ENCODE peak calls at places on chromosomes 7 and 10, in four cellular contexts. One of them, this sample, is unnamed. For H3K27me3, the result is how much of the 10 kb centered on the place peaks cover.

GRCh38 chr10:124417846-124418725 is 637 bp downstream of the OAT start:
- DNase-seq in GM12878: no peak
- DNase-seq in HepG2: peak
- DNase-seq in H1: peak
- DNase-seq in this sample: no peak

GRCh38 chr7:101974365-101974764 is 156.9 kb downstream of the CUX1 start:
- DNase-seq in HepG2: no peak
- DNase-seq in GM12878: no peak
- DNase-seq in H1: no peak
- DNase-seq in this sample: no peak

GRCh38 chr7:44101966-44102845 is 1.9 kb upstream of the AEBP1 start:
- DNase-seq in GM12878: no peak
- DNase-seq in HepG2: no peak
- DNase-seq in H1: no peak
- DNase-seq in this sample: no peak

GRCh38 chr10:71773221-71773971 is at the start of gene VSIR:
- DNase-seq in H1: peak
- DNase-seq in GM12878: peak
- DNase-seq in HepG2: peak
- DNase-seq in this sample: no peak

GRCh38 chr7:158094046-158094445 is 493.6 kb downstream of the PTPRN2 start:
- DNase-seq in H1: peak
- DNase-seq in GM12878: no peak
- DNase-seq in HepG2: no peak
- DNase-seq in this sample: no peak

GRCh38 chr7:47335071-47335470 is 246.8 kb downstream of the TNS3 start:
- DNase-seq in HepG2: no peak
- DNase-seq in H1: no peak
- DNase-seq in GM12878: no peak
- DNase-seq in this sample: no peak

GRCh38 chr7:92623544-92623943 is 33.4 kb upstream of the FAM133B start:
- DNase-seq in GM12878: no peak
- DNase-seq in HepG2: no peak
- DNase-seq in H1: no peak
- DNase-seq in this sample: no peak

GRCh38 chr7:77811895-77812685 is 13.5 kb downstream of the PHTF2 start:
- DNase-seq in H1: no peak
- DNase-seq in GM12878: no peak
- DNase-seq in HepG2: peak
- DNase-seq in this sample: no peak

GRCh38 chr7:38600746-38601145 is 30.4 kb downstream of the AMPH start:
- DNase-seq in HepG2: no peak
- DNase-seq in GM12878: no peak
- DNase-seq in H1: no peak
- DNase-seq in this sample: no peak

GRCh38 chr10:119412244-119412750 is 130.2 kb downstream of the RGS10 start:
- DNase-seq in GM12878: no peak
- DNase-seq in HepG2: no peak
- DNase-seq in H1: no peak
- DNase-seq in this sample: no peak

GRCh38 chr10:72241853-72242252 is 25.8 kb upstream of the ASCC1 start:
- DNase-seq in GM12878: no peak
- DNase-seq in HepG2: no peak
- DNase-seq in H1: no peak
- DNase-seq in this sample: no peak

GRCh38 chr10:70320751-70321150 is 36.9 kb upstream of the NPFFR1 start:
- DNase-seq in HepG2: no peak
- DNase-seq in GM12878: no peak
- DNase-seq in H1: no peak
- DNase-seq in this sample: no peak

GRCh38 chr7:25860206-25860881 is 291.7 kb upstream of the NFE2L3 start:
- DNase-seq in GM12878: no peak
- DNase-seq in H1: peak
- DNase-seq in HepG2: no peak
- DNase-seq in this sample: no peak

GRCh38 chr10:113612154-113612553 is 51.7 kb downstream of the NRAP start:
- DNase-seq in HepG2: no peak
- DNase-seq in GM12878: no peak
- DNase-seq in H1: no peak
- DNase-seq in this sample: no peak

GRCh38 chr7:79308176-79308575 is 145.3 kb downstream of the MAGI2 start:
- DNase-seq in H1: no peak
- DNase-seq in GM12878: no peak
- DNase-seq in HepG2: peak
- DNase-seq in this sample: no peak

GRCh38 chr10:71213761-71214440 is 1.5 kb downstream of the UNC5B start:
- DNase-seq in HepG2: no peak
- DNase-seq in H1: no peak
- DNase-seq in GM12878: no peak
- DNase-seq in this sample: no peak

GRCh38 chr7:130909161-130909836 is 175.3 kb upstream of the KLF14 start:
- DNase-seq in GM12878: no peak
- DNase-seq in H1: no peak
- DNase-seq in HepG2: no peak
- DNase-seq in this sample: no peak

GRCh38 chr7:28638914-28639313 is 226.6 kb downstream of the CREB5 start:
- DNase-seq in H1: no peak
- DNase-seq in GM12878: no peak
- DNase-seq in HepG2: no peak
- DNase-seq in this sample: no peak

GRCh38 chr7:122850528-122850927 is 35.7 kb downstream of the CADPS2 start:
- DNase-seq in H1: no peak
- DNase-seq in HepG2: no peak
- DNase-seq in GM12878: no peak
- DNase-seq in this sample: no peak

GRCh38 chr10:123038782-123039631 is 30.2 kb downstream of the ACADSB start:
- DNase-seq in H1: no peak
- DNase-seq in GM12878: no peak
- DNase-seq in HepG2: peak
- DNase-seq in this sample: no peak

GRCh38 chr7:36040679-36041078 is 112.4 kb upstream of the EEPD1 start:
- DNase-seq in GM12878: no peak
- DNase-seq in H1: no peak
- DNase-seq in HepG2: no peak
- DNase-seq in this sample: no peak

GRCh38 chr10:86364551-86365345 is 1.8 kb downstream of the GRID1 start:
- DNase-seq in GM12878: no peak
- DNase-seq in H1: peak
- DNase-seq in HepG2: no peak
- DNase-seq in this sample: peak

GRCh38 chr7:29109815-29110385 is 36.4 kb downstream of the CPVL start:
- DNase-seq in HepG2: no peak
- DNase-seq in GM12878: no peak
- DNase-seq in H1: no peak
- DNase-seq in this sample: no peak

GRCh38 chr7:27046854-27047549 is 48.8 kb downstream of the HOXA1 start:
- DNase-seq in H1: no peak
- DNase-seq in GM12878: no peak
- DNase-seq in HepG2: no peak
- DNase-seq in this sample: no peak

GRCh38 chr7:111855842-111856227 is 293.5 kb upstream of the IMMP2L start:
- DNase-seq in GM12878: no peak
- DNase-seq in HepG2: no peak
- DNase-seq in H1: no peak
- DNase-seq in this sample: no peak

GRCh38 chr7:270351-270983 is 19.5 kb upstream of the FOXL3 start:
- DNase-seq in GM12878: no peak
- DNase-seq in HepG2: no peak
- DNase-seq in H1: no peak
- DNase-seq in this sample: no peak

GRCh38 chr7:36151921-36152755 is 916 bp upstream of the EEPD1 start:
- DNase-seq in HepG2: no peak
- DNase-seq in GM12878: no peak
- DNase-seq in H1: no peak
- DNase-seq in this sample: no peak

GRCh38 chr7:116494472-116494871 is 5.1 kb upstream of the CAV2 start:
- DNase-seq in GM12878: no peak
- DNase-seq in HepG2: no peak
- DNase-seq in H1: no peak
- DNase-seq in this sample: no peak

GRCh38 chr7:140631602-140632001 is 9.0 kb downstream of the DENND2A start:
- DNase-seq in HepG2: no peak
- DNase-seq in GM12878: no peak
- DNase-seq in H1: no peak
- DNase-seq in this sample: no peak

GRCh38 chr7:43890468-43890867 is 15.9 kb downstream of the URGCP start:
- DNase-seq in H1: no peak
- DNase-seq in GM12878: no peak
- DNase-seq in HepG2: no peak
- DNase-seq in this sample: no peak

GRCh38 chr7:88927-89921 is 103.1 kb upstream of the FAM20C start:
- DNase-seq in GM12878: no peak
- DNase-seq in HepG2: no peak
- DNase-seq in H1: peak
- DNase-seq in this sample: no peak

GRCh38 chr10:123227706-123228105 is 73.5 kb downstream of the BUB3 start:
- DNase-seq in GM12878: no peak
- DNase-seq in HepG2: peak
- DNase-seq in H1: no peak
- DNase-seq in this sample: no peak

DNA sequence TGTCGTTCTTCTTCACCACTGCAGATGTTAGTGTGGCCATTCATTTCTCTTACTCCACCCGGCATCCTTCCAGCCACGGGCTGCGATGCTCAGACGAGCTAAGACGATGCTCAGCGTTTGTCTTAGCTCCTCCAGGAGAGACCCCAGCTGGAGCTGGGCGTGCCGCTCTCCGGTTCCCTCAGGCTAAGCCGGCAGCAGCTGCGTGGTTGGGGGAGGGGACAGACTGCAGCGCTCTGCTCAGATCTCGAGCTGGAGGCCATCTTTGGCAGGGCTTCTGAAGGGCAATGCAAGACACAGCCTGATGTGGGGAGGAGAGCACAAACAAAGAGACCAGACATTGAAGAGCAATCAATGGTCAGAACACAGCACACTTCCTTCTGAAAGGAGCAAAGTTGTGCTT is 4.8 kb downstream of the INA start:
- DNase-seq in GM12878: no peak
- DNase-seq in HepG2: no peak
- DNase-seq in H1: peak
- DNase-seq in this sample: peak
- H3K27me3 ChIP-seq in GM12878: under half
- H3K27me3 ChIP-seq in HepG2: under half
- H3K27me3 ChIP-seq in H1: under half
- H3K27me3 ChIP-seq in this sample: under half

DNA sequence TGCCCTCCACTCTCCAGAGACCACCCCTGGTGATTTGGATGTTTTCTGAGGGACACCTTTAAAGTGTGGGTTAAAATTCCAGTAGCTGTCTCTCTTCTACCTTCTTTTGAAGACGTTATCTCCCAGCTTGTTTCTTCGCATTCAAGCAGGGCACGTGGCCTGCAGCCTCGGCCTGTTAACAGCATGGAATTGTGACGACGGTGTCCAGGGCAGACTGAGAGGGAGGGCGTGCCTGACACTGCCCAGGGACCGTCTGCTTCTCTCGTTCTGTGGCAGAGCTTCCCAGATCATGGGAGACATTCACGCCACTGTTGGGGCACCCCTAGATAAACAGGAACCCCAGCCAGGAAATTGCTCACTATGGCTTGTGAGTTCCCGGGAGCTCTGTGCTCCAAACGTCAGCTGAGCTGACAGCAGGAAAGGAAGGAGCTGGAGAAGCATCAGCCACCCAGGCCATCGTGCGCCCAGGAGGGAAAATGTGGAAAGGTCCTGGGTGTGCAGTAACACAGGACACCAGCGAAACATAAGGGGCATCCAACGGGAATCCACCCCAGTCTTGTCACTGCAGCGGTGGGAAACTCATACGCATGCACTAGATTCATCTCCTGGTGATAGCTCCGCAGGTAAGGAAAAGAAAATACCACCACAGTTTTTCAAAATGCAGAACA is 41.1 kb upstream of the RBM33 start:
- DNase-seq in H1: no peak
- DNase-seq in HepG2: no peak
- DNase-seq in GM12878: no peak
- DNase-seq in this sample: no peak
- TF ChIP-seq SUZ12 in H1: no peak
- TF ChIP-seq SUZ12 in HepG2: no peak
- TF ChIP-seq SUZ12 in GM12878: no peak
- TF ChIP-seq SUZ12 in this sample: no peak

DNA sequence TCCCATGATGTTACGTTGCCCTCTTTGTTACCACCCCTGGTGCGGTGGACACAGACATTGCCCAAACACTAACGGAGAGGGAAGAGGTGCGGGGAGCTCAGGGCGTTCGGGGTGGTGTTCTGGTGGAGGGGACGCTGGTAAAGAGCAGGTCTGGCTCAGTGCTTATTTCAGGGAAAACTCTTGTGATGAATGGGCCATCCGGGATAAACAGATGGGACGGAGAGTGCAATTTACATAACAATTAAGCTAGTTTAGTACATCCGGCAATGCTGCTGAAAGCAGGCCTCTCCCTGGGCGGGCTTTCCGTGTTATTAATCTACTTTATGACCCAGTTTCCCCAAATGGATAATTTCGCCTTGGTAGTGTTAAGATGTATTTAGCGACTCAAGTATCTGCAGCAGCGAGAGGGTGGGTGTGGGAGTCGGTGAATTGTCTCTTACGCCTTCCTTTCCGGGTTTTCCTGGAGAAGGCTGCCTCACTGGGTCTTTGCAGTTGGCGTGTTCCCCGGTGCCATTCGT is 25.1 kb downstream of the FOXK1 start:
- DNase-seq in HepG2: no peak
- DNase-seq in H1: peak
- DNase-seq in GM12878: no peak
- DNase-seq in this sample: peak
- H3K27me3 ChIP-seq in HepG2: under half
- H3K27me3 ChIP-seq in H1: half or more
- H3K27me3 ChIP-seq in GM12878: under half
- H3K27me3 ChIP-seq in this sample: half or more

GRCh38 chr10:48938281-48938680 is 1.4 kb downstream of the LRRC18 start:
- DNase-seq in HepG2: no peak
- DNase-seq in H1: no peak
- DNase-seq in GM12878: no peak
- DNase-seq in this sample: no peak

GRCh38 chr10:48937796-48938195 is 1.8 kb downstream of the LRRC18 start:
- DNase-seq in H1: no peak
- DNase-seq in HepG2: no peak
- DNase-seq in GM12878: no peak
- DNase-seq in this sample: no peak

GRCh38 chr10:48934672-48935071 is 5.0 kb downstream of the LRRC18 start:
- DNase-seq in HepG2: no peak
- DNase-seq in GM12878: no peak
- DNase-seq in H1: no peak
- DNase-seq in this sample: no peak

GRCh38 chr10:48932831-48933670 is 6.6 kb downstream of the LRRC18 start:
- DNase-seq in H1: peak
- DNase-seq in GM12878: no peak
- DNase-seq in HepG2: no peak
- DNase-seq in this sample: no peak

DNA sequence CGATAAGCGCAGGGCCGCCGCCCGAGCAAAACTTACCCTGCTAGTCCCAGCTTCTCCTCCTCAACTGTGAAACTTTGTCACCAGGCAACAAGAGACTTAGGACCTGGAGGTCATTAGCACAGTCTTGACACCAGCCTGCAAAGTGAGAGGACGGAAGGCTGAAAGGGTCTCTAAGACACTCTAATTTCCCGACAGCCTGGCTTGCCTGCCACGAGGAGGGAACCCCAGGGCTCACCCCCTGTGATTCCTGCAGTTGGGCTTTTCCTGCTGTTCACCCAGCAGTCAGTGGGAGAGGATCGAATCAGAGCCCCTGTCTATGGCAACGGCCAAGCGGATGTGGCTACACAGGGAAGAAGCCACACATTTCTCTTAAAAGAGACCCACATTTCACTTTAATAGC is 4.5 kb downstream of the LRRC18 start:
- DNase-seq in H1: no peak
- DNase-seq in HepG2: no peak
- DNase-seq in GM12878: no peak
- DNase-seq in this sample: no peak
- TF ChIP-seq SUZ12 in H1: no peak
- TF ChIP-seq SUZ12 in HepG2: no peak
- TF ChIP-seq SUZ12 in GM12878: no peak
- TF ChIP-seq SUZ12 in this sample: no peak